ENCODE peak calls at places on chromosomes 1 and 21, in four cellular contexts. I, U, F and P are unnamed samples.

GRCh38 chr1:160850993-160851392 is 11.7 kb downstream of the CD244 start:
- DNase-seq in I (no peak), U (no peak), F (no peak), P (no peak)

GRCh38 chr1:1118011-1118892 is 2.4 kb upstream of the C1orf159 start:
- DNase-seq in I (no peak), U (peak; percentile 50), F (no peak), P (peak; percentile 62)

GRCh38 chr1:37042506-37042905 is 8.2 kb upstream of the GRIK3 start:
- DNase-seq in I (no peak), U (no peak), F (no peak), P (no peak)

GRCh38 chr1:42586016-42586415 is 72.2 kb upstream of the PPIH start:
- DNase-seq in I (no peak), U (no peak), F (no peak), P (no peak)

GRCh38 chr1:194477908-194478307 is 1291.5 kb upstream of the B3GALT2 start:
- DNase-seq in I (no peak), U (no peak), F (no peak), P (no peak)

GRCh38 chr1:210123924-210124589 is 108.5 kb upstream of the SERTAD4 start:
- DNase-seq in I (no peak), U (no peak), F (peak; percentile 34), P (no peak)

GRCh38 chr1:23756676-23757075 is 13.4 kb downstream of the ELOA start:
- DNase-seq in I (no peak), U (no peak), F (no peak), P (no peak)

GRCh38 chr1:18422076-18422777 is 58.5 kb upstream of the KLHDC7A start:
- DNase-seq in I (no peak), U (no peak), F (no peak), P (no peak)

GRCh38 chr1:12491691-12492090 is 126.3 kb downstream of the DHRS3 start:
- DNase-seq in I (no peak), U (no peak), F (no peak), P (no peak)

GRCh38 chr1:101284021-101284420 is 47.2 kb downstream of the S1PR1 start:
- DNase-seq in I (no peak), U (no peak), F (no peak), P (no peak)

GRCh38 chr1:156371553-156372264 is 2.7 kb downstream of the RHBG start:
- DNase-seq in I (peak; percentile 68), U (no peak), F (no peak), P (no peak)

GRCh38 chr21:41236361-41236973 is 68.5 kb downstream of the BACE2 start:
- DNase-seq in I (no peak), U (peak; percentile 55), F (no peak), P (no peak)

GRCh38 chr1:246724725-246725095 is 501 bp downstream of the SCCPDH start:
- DNase-seq in I (no peak), U (no peak), F (no peak), P (no peak)

GRCh38 chr1:39332291-39332690 is 127.8 kb downstream of the MACF1 start:
- DNase-seq in I (no peak), U (no peak), F (no peak), P (no peak)

GRCh38 chr21:33026878-33027400 is 1.2 kb downstream of the OLIG2 start:
- DNase-seq in I (no peak), U (no peak), F (no peak), P (no peak)

GRCh38 chr1:238319957-238320356 is 429.2 kb upstream of the ZP4 start:
- DNase-seq in I (no peak), U (no peak), F (no peak), P (no peak)
- H3K4me3 ChIP-seq in I (no peak overlapping the region), U (no peak overlapping the region), F (no peak overlapping the region), P (no peak overlapping the region)

GRCh38 chr1:232878141-232878540 is 72.3 kb upstream of the NTPCR start:
- DNase-seq in I (no peak), U (no peak), F (no peak), P (no peak)
- H3K27ac ChIP-seq in I (no peak overlapping the region), U (no peak overlapping the region), F (no peak overlapping the region), P (no peak overlapping the region)

DNA sequence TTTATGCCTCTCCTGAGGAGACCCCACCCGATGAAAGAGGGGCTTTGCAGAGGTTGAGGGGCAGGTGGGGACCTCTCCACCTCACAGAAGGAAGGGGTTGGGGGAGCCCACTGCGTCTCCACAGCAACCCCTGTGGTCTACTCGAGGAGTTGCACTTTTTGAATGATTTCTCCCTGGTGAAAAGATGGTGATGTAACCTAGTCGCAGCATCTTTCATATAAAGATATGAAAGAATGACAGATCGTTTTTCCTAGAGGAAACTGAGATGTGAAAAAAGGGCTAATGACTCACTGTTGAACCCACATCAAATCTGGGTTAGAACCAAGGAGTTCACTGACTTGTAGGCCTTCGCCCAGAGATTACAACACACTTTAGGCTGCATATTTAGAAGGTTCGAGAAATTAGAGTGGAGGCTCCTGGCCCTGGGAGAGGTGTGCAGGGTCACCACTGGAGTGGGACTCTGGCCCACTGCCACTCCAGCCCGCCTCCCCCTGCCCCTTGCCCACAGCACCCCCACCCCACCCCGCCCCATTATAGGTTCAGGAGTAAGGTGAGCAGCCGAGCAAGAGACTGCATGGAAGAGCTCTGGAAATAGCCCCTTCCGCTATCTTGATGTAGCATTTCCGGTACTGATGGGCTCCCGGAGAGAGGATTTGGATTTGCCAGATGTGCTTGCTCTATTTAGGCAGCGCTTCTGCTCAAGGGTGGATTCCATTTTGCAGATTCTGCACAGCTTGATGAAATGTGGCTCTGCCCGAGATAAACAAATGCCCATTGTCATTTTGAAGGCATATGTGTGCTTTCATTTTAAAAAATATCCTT is 6.7 kb downstream of the TGFB2 start:
- DNase-seq in I (no peak), U (peak; percentile 74), F (no peak), P (no peak)
- H3K4me3 ChIP-seq in I (peak overlapping the region; percentile 73), U (peak overlapping the region; percentile 47), F (peak overlapping the region; percentile 56), P (peak overlapping the region; percentile 71)

DNA sequence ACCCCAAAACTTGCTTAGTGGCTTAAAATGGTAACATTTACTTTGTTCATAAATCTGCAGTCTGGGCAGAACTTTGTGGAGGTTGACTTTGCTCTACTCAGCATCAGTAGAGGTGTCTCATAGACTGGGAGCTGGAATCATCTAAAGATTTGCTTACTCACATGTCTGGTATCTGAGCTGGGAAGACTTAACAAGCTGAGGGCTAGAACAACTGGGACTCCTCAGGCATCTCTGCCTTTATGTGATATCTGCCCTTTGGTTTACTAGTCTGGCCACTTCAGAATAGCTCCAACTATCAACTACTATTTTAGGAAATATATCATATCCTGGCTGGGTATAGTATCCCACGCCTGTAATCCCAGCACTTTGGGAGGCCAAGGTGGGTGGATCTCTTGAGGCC is 82.5 kb downstream of the C4BPA start:
- DNase-seq in I (no peak), U (no peak), F (no peak), P (no peak)
- H3K27ac ChIP-seq in I (no peak overlapping the region), U (no peak overlapping the region), F (no peak overlapping the region), P (no peak overlapping the region)

GRCh38 chr1:170664283-170664827 is 424 bp downstream of the PRRX1 start:
- DNase-seq in I (peak; percentile 49), U (peak; percentile 74), F (no peak), P (no peak)
- H3K4me3 ChIP-seq in I (peak overlapping the region; percentile 72), U (peak overlapping the region; percentile 90), F (peak overlapping the region; percentile 94), P (peak overlapping the region; percentile 71)

GRCh38 chr1:81808760-81809159 is 8.0 kb downstream of the ADGRL2 start:
- DNase-seq in I (no peak), U (no peak), F (no peak), P (no peak)

GRCh38 chr1:81812712-81813111 is 12.0 kb downstream of the ADGRL2 start:
- DNase-seq in I (no peak), U (no peak), F (no peak), P (no peak)

GRCh38 chr1:81813691-81814090 is 13.0 kb downstream of the ADGRL2 start:
- DNase-seq in I (no peak), U (no peak), F (no peak), P (no peak)

GRCh38 chr1:81809808-81810207 is 9.1 kb downstream of the ADGRL2 start:
- DNase-seq in I (no peak), U (no peak), F (no peak), P (no peak)

GRCh38 chr1:81811757-81812371 is 11.1 kb downstream of the ADGRL2 start:
- DNase-seq in I (no peak), U (no peak), F (no peak), P (no peak)
- H3K27ac ChIP-seq in I (no peak overlapping the region), U (no peak overlapping the region), F (no peak overlapping the region), P (no peak overlapping the region)